ENCODE peak calls at places on chromosomes 6 and 20, in seven cellular contexts. C is keratinocyte; E is SK-N-SH; P is psoas muscle; J is CD4-positive, CD25-positive, alpha-beta regulatory T cell; N is body of pancreas; V is IMR-90. G is an unnamed sample. For H3K27me3, the result is how much of the 10 kb centered on the place peaks cover.

GRCh38 chr20:21515300-21516179 is 1.7 kb upstream of the NKX2-2 start:
- DNase-seq in C (no peak), E (peak), P (no peak), J (no peak), N (no peak), V (no peak), G (peak)

GRCh38 chr6:29850011-29850553 is 22.5 kb downstream of the HLA-G start:
- DNase-seq in C (no peak), E (no peak), P (peak), J (peak), N (peak), V (no peak), G (no peak)

GRCh38 chr6:14876778-14877613 is 368.9 kb upstream of the JARID2 start:
- DNase-seq in C (no peak), E (no peak), P (no peak), J (peak), N (peak), V (peak), G (no peak)

GRCh38 chr20:59495894-59496510 is 108.3 kb upstream of the PHACTR3 start:
- DNase-seq in C (peak), E (peak), P (peak), J (peak), N (peak), V (peak), G (peak)

GRCh38 chr20:63693079-63693974 is 3.1 kb upstream of the TNFRSF6B start:
- DNase-seq in C (no peak), E (no peak), P (no peak), J (no peak), N (no peak), V (no peak), G (no peak)

GRCh38 chr20:49979030-49979832 is 3.5 kb upstream of the SNAI1 start:
- DNase-seq in C (no peak), E (peak), P (no peak), J (peak), N (no peak), V (no peak), G (peak)

GRCh38 chr20:43537921-43538854 is 20.6 kb upstream of the SGK2 start:
- DNase-seq in C (no peak), E (peak), P (peak), J (peak), N (peak), V (peak), G (no peak)

GRCh38 chr6:84825461-84825860 is 61.1 kb upstream of the TBX18 start:
- DNase-seq in C (no peak), E (no peak), P (no peak), J (no peak), N (no peak), V (no peak), G (no peak)

DNA sequence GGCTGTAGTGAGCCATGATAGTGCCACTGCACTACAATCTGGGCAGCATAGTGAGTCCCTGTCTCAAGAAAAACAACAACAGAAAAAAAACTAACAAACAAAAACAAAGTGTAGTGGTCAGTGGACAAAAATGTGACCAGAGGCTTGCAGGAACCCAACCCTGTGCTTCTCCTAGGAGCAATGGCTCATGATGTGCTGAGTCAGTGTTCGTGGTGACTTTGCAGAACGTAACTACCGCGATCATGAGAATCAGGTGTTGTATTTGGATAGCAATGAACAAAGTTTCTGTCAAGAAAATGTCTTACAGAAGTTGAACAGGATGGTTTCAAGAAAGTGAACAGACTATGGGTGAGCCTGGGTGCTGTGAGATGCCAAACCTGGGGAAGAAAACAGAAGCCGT is 18.5 kb upstream of the FOXC1 start:
- DNase-seq in C (no peak), E (no peak), P (no peak), J (no peak), N (no peak), V (no peak), G (no peak)
- H3K27me3 ChIP-seq in C (half or more), E (half or more), P (under half), J (under half), N (under half), V (under half), G (under half)

GRCh38 chr6:105608393-105608705 is 205.5 kb upstream of the PREP start:
- DNase-seq in C (no peak), E (no peak), P (no peak), J (no peak), N (no peak), V (no peak), G (no peak)

GRCh38 chr6:105607624-105608392 is 204.9 kb upstream of the PREP start:
- DNase-seq in C (no peak), E (no peak), P (no peak), J (no peak), N (no peak), V (peak), G (no peak)

GRCh38 chr6:105609375-105609991 is 206.6 kb upstream of the PREP start:
- DNase-seq in C (no peak), E (no peak), P (no peak), J (no peak), N (peak), V (peak), G (peak)

GRCh38 chr6:105606871-105607421 is 204.1 kb upstream of the PREP start:
- DNase-seq in C (no peak), E (no peak), P (no peak), J (no peak), N (no peak), V (no peak), G (no peak)

DNA sequence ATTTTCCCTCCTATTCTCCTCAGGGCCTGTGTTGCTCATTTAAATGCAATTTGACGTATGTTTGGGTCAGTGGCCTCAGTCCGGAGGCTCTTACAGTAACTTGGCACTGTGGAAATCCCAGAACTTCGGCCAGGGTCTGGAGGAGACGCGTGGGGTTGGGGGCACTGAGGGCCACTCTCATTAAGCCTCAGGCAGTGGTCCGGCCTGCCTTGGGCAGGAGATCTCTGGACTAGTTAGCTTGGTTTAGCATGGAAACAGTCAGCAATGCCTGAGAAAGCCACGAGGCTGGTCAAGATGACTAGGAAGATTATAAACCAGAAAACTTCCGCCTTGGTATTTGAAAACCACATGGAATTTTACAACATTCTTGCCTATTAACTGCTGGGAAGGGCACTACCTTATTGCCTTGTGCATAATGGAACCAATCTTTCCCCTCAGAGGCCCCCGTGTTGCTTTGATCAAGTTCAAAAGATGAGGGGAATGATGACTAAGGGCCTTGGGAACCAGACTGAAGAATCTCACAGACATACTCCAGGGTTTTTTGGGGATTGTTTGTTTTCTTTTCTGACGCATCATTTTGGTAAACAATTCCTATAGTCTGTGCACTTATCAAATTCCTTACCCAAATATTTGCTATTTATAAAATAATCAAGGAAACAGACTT is 206.0 kb upstream of the PREP start:
- DNase-seq in C (no peak), E (no peak), P (no peak), J (no peak), N (no peak), V (peak), G (no peak)
- H3K4me3 ChIP-seq in C (no peak), E (no peak), P (no peak), J (no peak), N (no peak), V (no peak), G (no peak)

GRCh38 chr6:129753422-129753821 is 43.4 kb upstream of the ARHGAP18 start:
- DNase-seq in C (no peak), E (no peak), P (no peak), J (no peak), N (peak), V (peak), G (no peak)
- H3K27me3 ChIP-seq in C (under half), E (under half), P (under half), J (under half), N (under half), V (under half), G (under half)

GRCh38 chr6:36745836-36746235 is 48.2 kb downstream of the RAB44 start:
- DNase-seq in C (no peak), E (no peak), P (no peak), J (no peak), N (no peak), V (no peak), G (no peak)
- H3K4me3 ChIP-seq in C (no peak), E (no peak), P (no peak), J (no peak), N (no peak), V (no peak), G (no peak)

G was measured in right lobe of liver.